ENCODE peak calls at places on chromosomes 4 and X, in six cellular contexts. V, B, C, R, G and E are unnamed samples.

GRCh38 chr4:125315571-125316390 is 1.0 kb downstream of the FAT4 start:
- DNase-seq in V (peak), B (peak), C (no peak), R (peak), G (peak), E (no peak)

GRCh38 chrX:23286731-23287130 is 47.9 kb upstream of the PTCHD1 start:
- DNase-seq in V (no peak), B (no peak), C (no peak), R (no peak), G (no peak), E (no peak)

GRCh38 chr4:124854968-124855367 is 142.4 kb upstream of the ANKRD50 start:
- DNase-seq in V (peak), B (peak), C (no peak), R (no peak), G (no peak), E (peak)

GRCh38 chr4:48403779-48404178 is 62.5 kb downstream of the SLAIN2 start:
- DNase-seq in V (no peak), B (no peak), C (no peak), R (no peak), G (no peak), E (no peak)

GRCh38 chrX:41688835-41689234 is at the start of gene GPR34:
- DNase-seq in V (no peak), B (no peak), C (no peak), R (no peak), G (no peak), E (no peak)

GRCh38 chr4:75254745-75255144 is 259.5 kb downstream of the RCHY1 start:
- DNase-seq in V (no peak), B (no peak), C (no peak), R (no peak), G (no peak), E (no peak)

GRCh38 chr4:7110546-7110945 is 42.7 kb upstream of the GRPEL1 start:
- DNase-seq in V (no peak), B (no peak), C (no peak), R (no peak), G (no peak), E (no peak)

GRCh38 chr4:11765849-11766453 is 337.3 kb upstream of the HS3ST1 start:
- DNase-seq in V (peak), B (no peak), C (no peak), R (peak), G (no peak), E (no peak)

GRCh38 chr4:154024097-154024496 is 235.2 kb upstream of the SFRP2 start:
- DNase-seq in V (no peak), B (no peak), C (no peak), R (no peak), G (no peak), E (no peak)

GRCh38 chr4:81504685-81505598 is 33.2 kb upstream of the RASGEF1B start:
- DNase-seq in V (no peak), B (peak), C (no peak), R (no peak), G (peak), E (no peak)

GRCh38 chr4:108030332-108030731 is 40.6 kb downstream of the HADH start:
- DNase-seq in V (peak), B (peak), C (no peak), R (peak), G (no peak), E (no peak)

GRCh38 chrX:42748067-42748850 is 29.7 kb downstream of the PPP1R2C start:
- DNase-seq in V (peak), B (no peak), C (no peak), R (no peak), G (no peak), E (no peak)